ENCODE peak calls at places on chromosomes 2 and 18, in nine cellular contexts. B, T, R, F, J, Q, Y, I and M are unnamed samples.

GRCh38 chr2:31125918-31126695 is 12.1 kb downstream of the GALNT14 start:
- DNase-seq in B (peak; percentile 32), T (no peak), R (no peak), F (no peak), J (no peak), Q (no peak), Y (no peak), I (no peak), M (no peak)

GRCh38 chr2:46679761-46680160 is 200.4 kb downstream of the TMEM247 start:
- DNase-seq in B (no peak), T (no peak), R (no peak), F (no peak), J (no peak), Q (no peak), Y (no peak), I (no peak), M (no peak)

GRCh38 chr2:175036582-175037018 is 31.4 kb upstream of the CHN1 start:
- DNase-seq in B (peak; percentile 41), T (peak; percentile 30), R (no peak), F (peak; percentile 52), J (no peak), Q (no peak), Y (no peak), I (no peak), M (no peak)

GRCh38 chr2:44952143-44952805 is 10.8 kb downstream of the SIX3 start:
- DNase-seq in B (peak; percentile 81), T (peak; percentile 76), R (peak; percentile 24), F (peak; percentile 75), J (peak; percentile 88), Q (no peak), Y (no peak), I (peak; percentile 41), M (no peak)

GRCh38 chr2:160927335-160927734 is 232.9 kb upstream of the TANK start:
- DNase-seq in B (no peak), T (no peak), R (no peak), F (no peak), J (no peak), Q (no peak), Y (no peak), I (no peak), M (no peak)

GRCh38 chr2:152571035-152571766 is 146.1 kb downstream of the PRPF40A start:
- DNase-seq in B (no peak), T (no peak), R (no peak), F (no peak), J (no peak), Q (no peak), Y (no peak), I (no peak), M (no peak)

GRCh38 chr2:136297312-136297711 is 179.4 kb upstream of the CXCR4 start:
- DNase-seq in B (no peak), T (no peak), R (no peak), F (no peak), J (no peak), Q (no peak), Y (no peak), I (no peak), M (no peak)

GRCh38 chr2:10495988-10496313 is 47.8 kb upstream of the ODC1 start:
- DNase-seq in B (no peak), T (no peak), R (no peak), F (no peak), J (no peak), Q (no peak), Y (no peak), I (peak; percentile 14), M (no peak)

GRCh38 chr2:180012523-180012922 is 5.4 kb upstream of the CWC22 start:
- DNase-seq in B (peak; percentile 16), T (no peak), R (no peak), F (no peak), J (no peak), Q (no peak), Y (no peak), I (no peak), M (no peak)

GRCh38 chr2:46366675-46367067 is 69.5 kb downstream of the EPAS1 start:
- DNase-seq in B (no peak), T (no peak), R (no peak), F (no peak), J (no peak), Q (no peak), Y (no peak), I (no peak), M (no peak)

GRCh38 chr2:64005707-64006356 is 13.4 kb downstream of the VPS54 start:
- DNase-seq in B (no peak), T (no peak), R (no peak), F (no peak), J (no peak), Q (no peak), Y (no peak), I (no peak), M (no peak)

GRCh38 chr18:56799756-56800155 is 148.6 kb downstream of the WDR7 start:
- DNase-seq in B (no peak), T (no peak), R (no peak), F (no peak), J (no peak), Q (no peak), Y (no peak), I (no peak), M (no peak)

GRCh38 chr2:12678189-12678588 is 38.5 kb upstream of the TRIB2 start:
- DNase-seq in B (no peak), T (no peak), R (no peak), F (no peak), J (no peak), Q (no peak), Y (no peak), I (no peak), M (no peak)

GRCh38 chr2:12180046-12180445 is 433.6 kb downstream of the LPIN1 start:
- DNase-seq in B (no peak), T (no peak), R (no peak), F (no peak), J (no peak), Q (no peak), Y (no peak), I (no peak), M (no peak)

GRCh38 chr2:120613742-120614481 is 121.8 kb upstream of the GLI2 start:
- DNase-seq in B (no peak), T (no peak), R (no peak), F (no peak), J (no peak), Q (no peak), Y (no peak), I (no peak), M (no peak)

DNA sequence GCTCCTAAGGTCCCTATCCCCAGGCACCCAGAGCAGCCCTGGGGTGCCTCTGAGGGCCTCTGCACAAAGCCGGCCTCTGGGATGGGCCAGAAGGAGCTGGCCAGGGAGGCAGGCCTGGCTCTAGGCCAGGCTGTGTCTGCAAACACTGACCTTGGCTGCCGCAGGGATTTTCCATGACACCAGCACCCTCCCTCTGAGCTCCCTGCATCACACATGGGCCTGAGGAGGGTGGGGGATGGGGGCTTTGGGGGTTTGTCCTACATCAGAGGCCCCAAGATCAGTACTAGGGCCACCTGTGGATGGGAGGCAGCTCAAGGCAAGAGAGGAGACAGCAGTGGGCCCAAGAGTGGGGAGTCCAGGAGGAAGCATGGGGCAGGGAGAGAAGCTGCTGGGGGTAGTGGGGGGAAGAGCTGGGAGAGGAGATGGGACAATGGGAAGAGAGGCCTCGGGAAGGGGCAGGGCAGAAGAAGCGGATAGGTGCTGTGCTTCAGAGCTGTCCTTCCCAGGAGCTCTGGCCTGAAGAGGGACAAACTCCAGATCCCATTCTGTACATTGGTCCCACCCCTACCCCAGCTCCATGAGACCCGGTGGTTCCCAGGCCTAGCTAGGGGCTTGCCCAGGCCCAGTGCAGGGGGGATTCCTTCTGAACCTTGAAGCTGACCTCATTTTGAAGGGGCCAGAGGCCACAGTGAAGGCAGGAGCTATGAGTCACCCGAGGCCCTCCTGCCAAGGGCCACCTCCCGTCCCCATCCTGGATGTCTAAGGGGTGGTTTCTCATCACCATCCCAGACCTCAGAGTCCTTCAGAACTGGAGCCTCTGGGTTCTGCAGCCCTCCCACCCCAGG is 28.0 kb downstream of the KCNK3 start:
- DNase-seq in B (peak; percentile 95), T (peak; percentile 92), R (peak; percentile 74), F (no peak), J (no peak), Q (no peak), Y (no peak), I (peak; percentile 88), M (peak; percentile 94)
- H3K27ac ChIP-seq in B (peak overlapping the region; percentile 94), T (peak overlapping the region; percentile 30), R (peak overlapping the region; percentile 83), F (no peak overlapping the region), J (peak overlapping the region; percentile 57), Q (no peak overlapping the region), Y (no peak overlapping the region), I (no peak overlapping the region), M (peak overlapping the region; percentile 76)

DNA sequence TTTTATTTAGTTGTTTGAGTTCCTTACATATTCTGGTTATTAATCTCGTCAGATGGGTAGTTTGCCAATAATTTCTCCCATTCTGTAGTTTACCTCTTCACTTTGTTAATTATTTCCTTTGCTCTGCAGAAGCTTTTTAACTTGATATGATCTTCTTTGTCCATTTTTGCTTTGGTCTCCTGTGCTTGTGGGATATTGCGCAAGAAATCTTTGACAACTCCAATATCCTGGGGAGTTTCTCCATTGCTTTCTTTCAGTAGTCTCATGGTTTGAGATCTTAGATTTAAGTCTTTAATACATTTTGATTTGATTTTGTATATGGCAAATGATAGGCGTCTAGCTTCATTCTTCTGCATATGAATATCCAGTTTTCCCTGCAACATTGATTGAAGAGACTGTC is 389.2 kb downstream of the LRP1B start:
- DNase-seq in B (no peak), T (no peak), R (no peak), F (no peak), J (no peak), Q (no peak), Y (no peak), I (no peak), M (no peak)
- TF ChIP-seq EP300 in B (no peak), T (no peak), R (no peak), F (no peak), J (no peak), Q (no peak), Y (no peak), I (no peak), M (no peak)

DNA sequence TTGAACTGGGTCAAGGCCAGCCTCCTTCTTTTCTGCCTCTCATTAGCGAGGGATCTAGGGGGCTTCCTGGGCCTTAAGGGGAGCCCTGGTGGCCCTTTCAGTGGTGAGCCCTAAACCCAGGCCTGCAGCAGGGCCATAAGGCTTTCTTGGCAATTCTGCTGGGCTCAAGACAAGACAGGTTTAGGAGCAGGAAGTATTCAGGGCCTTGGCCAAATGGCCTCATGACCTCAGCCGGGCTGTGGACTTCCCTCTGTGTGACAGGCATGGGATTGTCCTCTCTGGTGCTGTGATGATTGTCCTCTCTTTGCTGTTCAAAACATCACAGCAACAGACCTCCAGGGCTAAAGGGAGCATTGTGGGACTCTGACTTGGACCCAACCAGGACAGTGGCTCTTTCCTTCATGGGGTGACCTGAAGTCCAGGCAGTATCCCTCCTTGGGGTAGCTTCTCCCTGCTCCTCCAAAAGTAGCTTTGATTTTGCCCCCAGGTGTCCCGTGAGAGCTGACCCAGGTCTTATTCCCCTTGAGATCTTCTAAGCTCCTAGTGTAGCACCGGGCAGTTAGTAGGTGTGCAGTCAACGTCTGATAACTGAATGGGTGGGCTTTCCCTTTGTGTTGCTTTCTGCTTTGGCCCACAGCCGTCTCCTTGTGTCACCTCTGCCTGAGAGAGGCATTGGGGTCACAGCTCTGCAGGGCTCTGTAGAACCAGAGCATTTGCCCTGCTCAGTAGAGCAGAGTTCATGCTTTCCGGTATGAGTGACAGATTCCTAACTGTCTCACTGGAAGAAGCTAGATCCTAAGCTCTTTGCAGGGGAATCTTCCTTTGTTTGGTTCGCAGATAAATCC is 14.7 kb downstream of the FOSL2 start:
- DNase-seq in B (no peak), T (no peak), R (no peak), F (no peak), J (no peak), Q (no peak), Y (no peak), I (no peak), M (no peak)
- H3K4me1 ChIP-seq in B (peaks cover 82% of the 10 kb centered on the region), T (peaks cover 9% of the 10 kb centered on the region), R (peaks cover 25% of the 10 kb centered on the region), F (peaks cover 9% of the 10 kb centered on the region), J (peaks cover 38% of the 10 kb centered on the region), Q (peaks cover 72% of the 10 kb centered on the region), Y (no peaks in the 10 kb centered on the region), I (peaks cover 84% of the 10 kb centered on the region), M (peaks cover 2% of the 10 kb centered on the region)

GRCh38 chr2:38484957-38485356 is 107.9 kb upstream of the ATL2 start:
- DNase-seq in B (no peak), T (no peak), R (no peak), F (no peak), J (no peak), Q (no peak), Y (no peak), I (no peak), M (no peak)
- H3K27ac ChIP-seq in B (no peak overlapping the region), T (no peak overlapping the region), R (no peak overlapping the region), F (no peak overlapping the region), J (no peak overlapping the region), Q (no peak overlapping the region), Y (no peak overlapping the region), I (no peak overlapping the region), M (no peak overlapping the region)